ENCODE peak calls at places on chromosomes 7 and 10, in seven cellular contexts. R is testis, E is OCI-LY7, W is left ventricle myocardium inferior, F is foreskin fibroblast, D is sigmoid colon, H is keratinocyte. K is an unnamed sample.

GRCh38 chr10:17989908-17990767 is 38.4 kb downstream of the SLC39A12 start:
- DNase-seq in R (no peak), E (peak; percentile 25), W (no peak), F (peak; percentile 88), D (no peak), H (peak; percentile 60), K (no peak)

GRCh38 chr10:97499561-97500296 is 1.0 kb downstream of the UBTD1 start:
- DNase-seq in R (peak; percentile 70), E (no peak), W (peak; percentile 82), F (peak; percentile 88), D (peak; percentile 92), H (no peak), K (no peak)

GRCh38 chr10:44386546-44387052 is 1.7 kb upstream of the CXCL12 start:
- DNase-seq in R (peak; percentile 71), E (peak; percentile 13), W (peak; percentile 72), F (peak; percentile 79), D (peak; percentile 81), H (no peak), K (peak; percentile 55)

GRCh38 chr7:88306590-88307048 is at the start of gene STEAP4:
- DNase-seq in R (peak; percentile 85), E (no peak), W (peak; percentile 83), F (peak; percentile 92), D (peak; percentile 89), H (no peak), K (no peak)

GRCh38 chr7:157054927-157055326 is 44.5 kb upstream of the MNX1 start:
- DNase-seq in R (no peak), E (no peak), W (no peak), F (no peak), D (no peak), H (no peak), K (no peak)

GRCh38 chr10:69345402-69345801 is 67.1 kb downstream of the HK1 start:
- DNase-seq in R (no peak), E (peak; percentile 45), W (no peak), F (no peak), D (no peak), H (no peak), K (peak; percentile 49)

GRCh38 chr10:6917125-6917524 is 337.0 kb upstream of the PRKCQ start:
- DNase-seq in R (peak; percentile 32), E (no peak), W (no peak), F (peak; percentile 46), D (no peak), H (no peak), K (no peak)

GRCh38 chr7:75711634-75712494 is 26.9 kb downstream of the HIP1 start:
- DNase-seq in R (no peak), E (peak; percentile 86), W (no peak), F (peak; percentile 68), D (no peak), H (no peak), K (no peak)

GRCh38 chr10:97200616-97201015 is 14.9 kb upstream of the SLIT1 start:
- DNase-seq in R (no peak), E (peak; percentile 87), W (no peak), F (no peak), D (peak; percentile 18), H (no peak), K (no peak)

GRCh38 chr10:70847666-70848360 is 32.1 kb downstream of the SGPL1 start:
- DNase-seq in R (no peak), E (no peak), W (no peak), F (no peak), D (no peak), H (no peak), K (no peak)

GRCh38 chr10:117442944-117443676 is 67.9 kb upstream of the PDZD8 start:
- DNase-seq in R (peak; percentile 91), E (peak; percentile 36), W (peak; percentile 72), F (peak; percentile 84), D (peak; percentile 97), H (no peak), K (peak; percentile 71)

GRCh38 chr7:148402159-148402558 is 188.4 kb upstream of the C7orf33 start:
- DNase-seq in R (no peak), E (no peak), W (no peak), F (no peak), D (no peak), H (no peak), K (no peak)

GRCh38 chr7:1928555-1929348 is 258.7 kb downstream of the ELFN1 start:
- DNase-seq in R (no peak), E (no peak), W (no peak), F (no peak), D (no peak), H (no peak), K (no peak)

GRCh38 chr10:124525751-124526600 is 64.4 kb downstream of the LHPP start:
- DNase-seq in R (no peak), E (no peak), W (no peak), F (no peak), D (peak; percentile 74), H (no peak), K (no peak)

GRCh38 chr10:12699756-12700556 is 301.6 kb downstream of the CCDC3 start:
- DNase-seq in R (no peak), E (no peak), W (no peak), F (no peak), D (no peak), H (no peak), K (no peak)

GRCh38 chr7:28807396-28807994 is 150.6 kb downstream of the TRIL start:
- DNase-seq in R (no peak), E (no peak), W (no peak), F (no peak), D (no peak), H (no peak), K (no peak)

GRCh38 chr7:11486271-11486670 is 345.7 kb downstream of the THSD7A start:
- DNase-seq in R (no peak), E (no peak), W (no peak), F (peak; percentile 31), D (no peak), H (no peak), K (no peak)

GRCh38 chr7:111650456-111650999 is 88.2 kb upstream of the IMMP2L start:
- DNase-seq in R (no peak), E (no peak), W (no peak), F (peak; percentile 92), D (no peak), H (no peak), K (no peak)

GRCh38 chr7:78607099-78607498 is 808.5 kb downstream of the PHTF2 start:
- DNase-seq in R (no peak), E (peak; percentile 3), W (no peak), F (peak; percentile 21), D (no peak), H (no peak), K (peak; percentile 27)

GRCh38 chr10:80133221-80133620 is 691 bp downstream of the PLAC9 start:
- DNase-seq in R (peak; percentile 52), E (no peak), W (peak; percentile 66), F (peak; percentile 85), D (peak; percentile 80), H (no peak), K (no peak)

GRCh38 chr7:157703131-157703530 is 366.3 kb downstream of the DNAJB6 start:
- DNase-seq in R (peak; percentile 9), E (no peak), W (no peak), F (no peak), D (peak; percentile 40), H (no peak), K (no peak)

GRCh38 chr10:34539533-34540315 is 275.4 kb downstream of the PARD3 start:
- DNase-seq in R (peak; percentile 53), E (no peak), W (no peak), F (peak; percentile 64), D (no peak), H (no peak), K (no peak)

GRCh38 chr7:129773871-129774270 is 162.4 kb downstream of the NRF1 start:
- DNase-seq in R (no peak), E (no peak), W (no peak), F (no peak), D (no peak), H (no peak), K (no peak)

GRCh38 chr7:141979611-141980010 is 6.0 kb upstream of the TAS2R38 start:
- DNase-seq in R (no peak), E (peak; percentile 29), W (no peak), F (no peak), D (no peak), H (no peak), K (no peak)

GRCh38 chr7:156038345-156038744 is 226.1 kb upstream of the SHH start:
- DNase-seq in R (no peak), E (no peak), W (no peak), F (no peak), D (no peak), H (no peak), K (no peak)

GRCh38 chr10:128035557-128035973 is 90.7 kb downstream of the MKI67 start:
- DNase-seq in R (peak; percentile 60), E (peak; percentile 40), W (peak; percentile 50), F (no peak), D (no peak), H (no peak), K (peak; percentile 58)
- TF ChIP-seq CTCF in R (peak; percentile 46), E (peak; percentile 91), W (peak; percentile 81), F (peak; percentile 82), D (no peak), H (peak; percentile 94), K (peak; percentile 92)

GRCh38 chr10:23187155-23187554 is 5.0 kb upstream of the PTF1A start:
- DNase-seq in R (no peak), E (no peak), W (no peak), F (no peak), D (no peak), H (no peak), K (no peak)
- H3K4me3 ChIP-seq in R (no peak overlapping the region), E (no peak overlapping the region), W (no peak overlapping the region), F (no peak overlapping the region), D (no peak overlapping the region), H (no peak overlapping the region), K (no peak overlapping the region)

DNA sequence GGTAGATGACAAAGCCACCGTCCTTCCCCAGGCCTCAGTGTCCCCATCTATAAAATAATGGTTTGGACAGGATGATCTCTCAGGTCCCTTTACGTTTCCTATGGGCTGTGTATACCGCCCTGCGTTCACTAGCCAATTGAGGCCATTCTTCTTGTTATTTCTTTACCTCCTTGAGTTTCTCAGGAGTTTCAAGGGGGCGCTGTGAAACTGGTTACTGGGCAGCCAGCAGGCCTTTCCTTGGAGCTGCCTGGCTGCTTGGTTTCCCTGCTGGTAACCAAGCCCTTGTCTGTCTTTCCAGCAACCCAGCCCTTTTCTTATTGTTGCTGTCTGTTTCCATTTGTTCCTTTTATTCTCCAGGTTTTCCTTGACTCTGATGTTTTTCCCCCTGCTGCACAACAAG is 26.9 kb downstream of the FGF8 start:
- DNase-seq in R (no peak), E (no peak), W (no peak), F (no peak), D (no peak), H (no peak), K (peak; percentile 50)
- TF ChIP-seq CTCF in R (no peak), E (peak; percentile 42), W (no peak), F (no peak), D (no peak), H (peak; percentile 5), K (peak; percentile 48)

GRCh38 chr10:26445411-26446031 is 7.4 kb downstream of the APBB1IP start:
- DNase-seq in R (no peak), E (peak; percentile 27), W (no peak), F (peak; percentile 2), D (no peak), H (no peak), K (no peak)

GRCh38 chr10:26446258-26446657 is 8.1 kb downstream of the APBB1IP start:
- DNase-seq in R (no peak), E (peak; percentile 16), W (no peak), F (no peak), D (no peak), H (no peak), K (no peak)

GRCh38 chr10:26449726-26450125 is 11.6 kb downstream of the APBB1IP start:
- DNase-seq in R (no peak), E (peak; percentile 55), W (no peak), F (no peak), D (no peak), H (no peak), K (no peak)

GRCh38 chr10:26448706-26449435 is 10.7 kb downstream of the APBB1IP start:
- DNase-seq in R (no peak), E (peak; percentile 97), W (no peak), F (no peak), D (no peak), H (no peak), K (no peak)

GRCh38 chr10:26448292-26448691 is 10.2 kb downstream of the APBB1IP start:
- DNase-seq in R (no peak), E (peak; percentile 51), W (no peak), F (no peak), D (no peak), H (no peak), K (no peak)
- H3K4me3 ChIP-seq in R (no peak overlapping the region), E (peak overlapping the region; percentile 61), W (no peak overlapping the region), F (no peak overlapping the region), D (no peak overlapping the region), H (no peak overlapping the region), K (no peak overlapping the region)